ENCODE peak calls at places on chromosomes 13 and 19, in six cellular contexts. Y, N, G, C, E and B are unnamed samples.

GRCh38 chr13:97256343-97256783 is 34.2 kb downstream of the MBNL2 start:
- DNase-seq in Y (no peak), N (peak; percentile 83), G (peak; percentile 95), C (peak; percentile 99), E (no peak), B (peak; percentile 88)

GRCh38 chr19:4456566-4456842 is 1.1 kb downstream of the UBXN6 start:
- DNase-seq in Y (no peak), N (peak; percentile 54), G (peak; percentile 81), C (peak; percentile 72), E (no peak), B (peak; percentile 34)

GRCh38 chr13:49183672-49184315 is 36.3 kb upstream of the MLNR start:
- DNase-seq in Y (no peak), N (no peak), G (peak; percentile 3), C (peak; percentile 5), E (no peak), B (peak; percentile 9)

GRCh38 chr19:18161691-18162039 is 8.7 kb downstream of the PIK3R2 start:
- DNase-seq in Y (no peak), N (peak; percentile 41), G (no peak), C (no peak), E (no peak), B (no peak)

GRCh38 chr13:100506154-100506553 is 82.4 kb downstream of the GGACT start:
- DNase-seq in Y (no peak), N (no peak), G (no peak), C (no peak), E (no peak), B (no peak)

GRCh38 chr13:52906122-52906903 is 57.9 kb upstream of the PCDH8 start:
- DNase-seq in Y (no peak), N (no peak), G (no peak), C (no peak), E (no peak), B (no peak)

GRCh38 chr19:4502282-4503223 is 15.7 kb downstream of the PLIN4 start:
- DNase-seq in Y (no peak), N (no peak), G (no peak), C (no peak), E (no peak), B (no peak)

GRCh38 chr13:98476538-98476966 is 100.4 kb downstream of the STK24 start:
- DNase-seq in Y (no peak), N (peak; percentile 90), G (peak; percentile 82), C (peak; percentile 96), E (no peak), B (peak; percentile 82)

GRCh38 chr19:18408053-18408476 is 10.6 kb upstream of the LRRC25 start:
- DNase-seq in Y (no peak), N (no peak), G (no peak), C (no peak), E (peak; percentile 58), B (peak; percentile 41)

GRCh38 chr13:20828540-20829364 is 55.0 kb upstream of the EEF1AKMT1 start:
- DNase-seq in Y (no peak), N (peak; percentile 45), G (peak; percentile 70), C (peak; percentile 47), E (no peak), B (peak; percentile 75)

GRCh38 chr19:19119325-19120237 is 18.7 kb downstream of the TMEM161A start:
- DNase-seq in Y (no peak), N (no peak), G (no peak), C (no peak), E (no peak), B (no peak)

GRCh38 chr19:35702223-35703012 is 1.9 kb upstream of the ZBTB32 start:
- DNase-seq in Y (peak; percentile 87), N (peak; percentile 96), G (peak; percentile 97), C (peak; percentile 97), E (peak; percentile 93), B (peak; percentile 96)

GRCh38 chr19:55857149-55857548 is 20.8 kb downstream of the NLRP4 start:
- DNase-seq in Y (no peak), N (no peak), G (no peak), C (no peak), E (no peak), B (no peak)

GRCh38 chr13:36418022-36418805 is 14.1 kb upstream of the CCNA1 start:
- DNase-seq in Y (no peak), N (peak; percentile 57), G (peak; percentile 72), C (peak; percentile 92), E (no peak), B (peak; percentile 57)

GRCh38 chr19:54573330-54573872 is at the start of gene LILRA2:
- DNase-seq in Y (no peak), N (no peak), G (no peak), C (no peak), E (no peak), B (no peak)

GRCh38 chr13:31978021-31978420 is 53.6 kb upstream of the FRY start:
- DNase-seq in Y (no peak), N (peak; percentile 64), G (no peak), C (peak; percentile 31), E (no peak), B (peak; percentile 25)

GRCh38 chr19:9857076-9857721 is 22.1 kb downstream of the PIN1 start:
- DNase-seq in Y (no peak), N (no peak), G (no peak), C (no peak), E (no peak), B (no peak)

GRCh38 chr13:110233682-110234280 is 73.2 kb downstream of the COL4A1 start:
- DNase-seq in Y (no peak), N (no peak), G (no peak), C (no peak), E (no peak), B (no peak)

GRCh38 chr13:84076280-84076679 is 194.0 kb upstream of the SLITRK1 start:
- DNase-seq in Y (no peak), N (no peak), G (no peak), C (no peak), E (no peak), B (no peak)

GRCh38 chr13:93364166-93364565 is 137.6 kb downstream of the GPC6 start:
- DNase-seq in Y (no peak), N (peak; percentile 68), G (peak; percentile 48), C (peak; percentile 68), E (no peak), B (peak; percentile 61)

GRCh38 chr19:913080-913748 is at the start of gene R3HDM4:
- DNase-seq in Y (peak; percentile 68), N (peak; percentile 49), G (peak; percentile 66), C (peak; percentile 56), E (peak; percentile 85), B (peak; percentile 52)

DNA sequence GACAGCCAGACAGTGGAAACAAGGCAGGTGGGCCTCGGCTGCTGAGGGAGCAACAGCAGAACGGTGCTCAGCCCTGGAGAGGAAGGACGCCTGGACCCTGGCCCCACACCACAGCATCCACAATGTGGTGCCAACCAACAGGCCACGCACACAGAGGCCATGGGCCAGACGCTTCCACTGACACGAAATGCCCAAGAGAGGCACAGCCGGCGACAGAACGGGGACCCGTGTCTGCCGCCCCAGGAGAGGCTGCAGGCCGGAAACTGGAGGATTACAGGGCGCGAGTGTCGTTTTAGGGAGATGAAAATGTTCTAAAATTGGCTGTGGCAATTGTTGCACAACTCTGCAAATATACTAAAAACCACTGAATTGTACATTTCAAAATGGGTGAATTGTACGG is 69.7 kb downstream of the RASA3 start:
- DNase-seq in Y (no peak), N (no peak), G (peak; percentile 31), C (no peak), E (no peak), B (no peak)
- H3K27ac ChIP-seq in Y (peak overlapping the region; percentile 99), N (no peak overlapping the region), G (no peak overlapping the region), C (peak overlapping the region; percentile 67), E (peak overlapping the region; percentile 90), B (no peak overlapping the region)

GRCh38 chr19:15296353-15296752 is 36.0 kb downstream of the BRD4 start:
- DNase-seq in Y (no peak), N (no peak), G (no peak), C (no peak), E (peak; percentile 34), B (no peak)

GRCh38 chr19:15294591-15294990 is 37.7 kb downstream of the BRD4 start:
- DNase-seq in Y (no peak), N (no peak), G (no peak), C (no peak), E (peak; percentile 61), B (no peak)

GRCh38 chr19:15297416-15298224 is 34.7 kb downstream of the BRD4 start:
- DNase-seq in Y (no peak), N (peak; percentile 65), G (peak; percentile 57), C (peak; percentile 71), E (no peak), B (peak; percentile 47)

GRCh38 chr19:15298847-15299567 is 33.3 kb downstream of the BRD4 start:
- DNase-seq in Y (no peak), N (no peak), G (no peak), C (no peak), E (no peak), B (no peak)

GRCh38 chr19:15296841-15297415 is 35.4 kb downstream of the BRD4 start:
- DNase-seq in Y (no peak), N (no peak), G (no peak), C (no peak), E (no peak), B (peak; percentile 63)
- H3K4me1 ChIP-seq in Y (peaks cover 90% of the 10 kb centered on the region), N (peaks cover 68% of the 10 kb centered on the region), G (peaks cover 71% of the 10 kb centered on the region), C (peaks cover 55% of the 10 kb centered on the region), E (peaks cover 99% of the 10 kb centered on the region), B (peaks cover 33% of the 10 kb centered on the region)

GRCh38 chr13:85661639-85662038 is 137.6 kb downstream of the SLITRK6 start:
- DNase-seq in Y (no peak), N (no peak), G (no peak), C (no peak), E (no peak), B (no peak)
- H3K27ac ChIP-seq in Y (no peak overlapping the region), N (no peak overlapping the region), G (no peak overlapping the region), C (no peak overlapping the region), E (no peak overlapping the region), B (no peak overlapping the region)

GRCh38 chr19:44752816-44753618 is 4.5 kb downstream of the BCL3 start:
- DNase-seq in Y (peak; percentile 64), N (peak; percentile 94), G (peak; percentile 100), C (peak; percentile 99), E (peak; percentile 87), B (peak; percentile 87)

GRCh38 chr19:44755219-44755618 is 6.7 kb downstream of the BCL3 start:
- DNase-seq in Y (no peak), N (no peak), G (no peak), C (no peak), E (no peak), B (no peak)

GRCh38 chr19:44753619-44753931 is 5.1 kb downstream of the BCL3 start:
- DNase-seq in Y (no peak), N (no peak), G (no peak), C (no peak), E (no peak), B (no peak)

GRCh38 chr19:44754743-44755066 is 6.2 kb downstream of the BCL3 start:
- DNase-seq in Y (no peak), N (no peak), G (no peak), C (no peak), E (no peak), B (no peak)

DNA sequence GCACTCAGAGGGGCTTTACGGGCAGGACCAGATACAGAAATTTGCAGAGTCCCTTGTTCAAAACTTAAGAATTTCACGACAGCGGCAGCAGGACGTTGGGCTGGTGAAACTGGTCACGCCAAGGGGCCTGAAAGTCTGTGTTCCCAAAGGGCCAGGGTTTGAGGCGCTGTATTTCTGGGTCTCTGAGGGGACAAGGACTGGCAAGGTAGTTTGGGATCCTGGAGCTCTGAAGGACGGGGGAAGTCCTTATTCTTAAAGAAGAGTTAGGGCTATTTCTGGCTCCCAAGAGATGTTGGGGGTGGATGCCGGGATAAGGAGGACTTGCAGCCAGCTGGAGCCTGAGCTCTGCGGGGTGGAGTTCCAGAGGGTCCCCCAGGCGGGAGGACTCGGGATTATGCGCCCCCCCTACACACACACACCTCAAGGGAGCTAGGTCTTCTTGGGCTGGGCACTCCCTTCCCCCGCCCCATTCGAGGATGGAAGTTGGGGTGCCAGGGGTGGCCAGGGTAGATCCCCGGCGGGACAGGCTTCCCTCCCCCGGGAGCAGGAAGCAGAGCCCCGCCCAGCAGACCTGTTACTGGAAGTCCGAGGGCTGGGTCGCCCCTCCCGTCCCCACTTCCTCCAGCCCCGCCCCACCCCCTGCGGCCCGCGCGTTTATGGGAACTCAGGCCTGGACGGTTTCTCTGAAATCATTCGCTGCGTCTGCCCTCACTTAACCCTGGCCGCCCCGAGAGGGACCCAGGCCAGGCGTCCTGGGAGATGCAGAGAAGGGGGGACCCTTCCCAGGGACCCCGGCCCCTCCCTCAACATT is 5.6 kb downstream of the BCL3 start:
- DNase-seq in Y (peak; percentile 90), N (peak; percentile 72), G (peak; percentile 96), C (peak; percentile 89), E (peak; percentile 94), B (peak; percentile 74)
- H3K4me1 ChIP-seq in Y (peaks cover 85% of the 10 kb centered on the region), N (peaks cover 36% of the 10 kb centered on the region), G (peaks cover 19% of the 10 kb centered on the region), C (peaks cover 55% of the 10 kb centered on the region), E (peaks cover 93% of the 10 kb centered on the region), B (peaks cover 47% of the 10 kb centered on the region)